ENCODE peak calls at places on chromosomes 6 and 20, in nine cellular contexts. One of them, this sample, is unnamed.

GRCh38 chr6:112439010-112439409 is 91.9 kb downstream of the RFPL4B start:
- DNase-seq in thoracic aorta: no peak
- DNase-seq in brain microvascular endothelial cell: no peak
- DNase-seq in endodermal cell: no peak
- DNase-seq in suprapubic skin: no peak
- DNase-seq in astrocyte of the spinal cord: no peak
- DNase-seq in fibroblast of mammary gland: peak
- DNase-seq in heart left ventricle: peak
- DNase-seq in left lung: no peak
- DNase-seq in this sample: no peak

GRCh38 chr6:127932708-127933107 is 31.9 kb upstream of the THEMIS start:
- DNase-seq in fibroblast of mammary gland: no peak
- DNase-seq in left lung: no peak
- DNase-seq in astrocyte of the spinal cord: no peak
- DNase-seq in endodermal cell: no peak
- DNase-seq in thoracic aorta: no peak
- DNase-seq in suprapubic skin: no peak
- DNase-seq in brain microvascular endothelial cell: no peak
- DNase-seq in heart left ventricle: no peak
- DNase-seq in this sample: no peak

GRCh38 chr6:134850906-134851305 is 99.0 kb downstream of the ALDH8A1 start:
- DNase-seq in endodermal cell: no peak
- DNase-seq in heart left ventricle: no peak
- DNase-seq in thoracic aorta: no peak
- DNase-seq in astrocyte of the spinal cord: peak
- DNase-seq in suprapubic skin: no peak
- DNase-seq in fibroblast of mammary gland: peak
- DNase-seq in brain microvascular endothelial cell: peak
- DNase-seq in left lung: no peak
- DNase-seq in this sample: no peak

GRCh38 chr6:34243901-34244884 is 4.6 kb downstream of the SMIM29 start:
- DNase-seq in brain microvascular endothelial cell: peak
- DNase-seq in suprapubic skin: no peak
- DNase-seq in heart left ventricle: peak
- DNase-seq in thoracic aorta: peak
- DNase-seq in astrocyte of the spinal cord: peak
- DNase-seq in fibroblast of mammary gland: peak
- DNase-seq in left lung: peak
- DNase-seq in endodermal cell: peak
- DNase-seq in this sample: peak

GRCh38 chr6:166927240-166927941 is 29.0 kb downstream of the RNASET2 start:
- DNase-seq in left lung: no peak
- DNase-seq in thoracic aorta: no peak
- DNase-seq in brain microvascular endothelial cell: no peak
- DNase-seq in heart left ventricle: no peak
- DNase-seq in astrocyte of the spinal cord: no peak
- DNase-seq in fibroblast of mammary gland: no peak
- DNase-seq in endodermal cell: no peak
- DNase-seq in suprapubic skin: no peak
- DNase-seq in this sample: no peak

GRCh38 chr6:169115632-169116031 is 138.0 kb downstream of the THBS2 start:
- DNase-seq in thoracic aorta: no peak
- DNase-seq in astrocyte of the spinal cord: no peak
- DNase-seq in heart left ventricle: no peak
- DNase-seq in left lung: no peak
- DNase-seq in endodermal cell: no peak
- DNase-seq in suprapubic skin: no peak
- DNase-seq in fibroblast of mammary gland: peak
- DNase-seq in brain microvascular endothelial cell: no peak
- DNase-seq in this sample: no peak

GRCh38 chr6:62519574-62519973 is 233.5 kb upstream of the KHDRBS2 start:
- DNase-seq in brain microvascular endothelial cell: no peak
- DNase-seq in heart left ventricle: no peak
- DNase-seq in suprapubic skin: no peak
- DNase-seq in thoracic aorta: no peak
- DNase-seq in astrocyte of the spinal cord: no peak
- DNase-seq in endodermal cell: no peak
- DNase-seq in left lung: no peak
- DNase-seq in fibroblast of mammary gland: no peak
- DNase-seq in this sample: no peak

GRCh38 chr6:47634210-47635047 is 64.0 kb upstream of the ADGRF4 start:
- DNase-seq in suprapubic skin: no peak
- DNase-seq in thoracic aorta: no peak
- DNase-seq in brain microvascular endothelial cell: no peak
- DNase-seq in astrocyte of the spinal cord: no peak
- DNase-seq in left lung: no peak
- DNase-seq in heart left ventricle: no peak
- DNase-seq in endodermal cell: no peak
- DNase-seq in fibroblast of mammary gland: no peak
- DNase-seq in this sample: no peak

GRCh38 chr6:107124934-107125348 is 9.6 kb upstream of the BEND3 start:
- DNase-seq in endodermal cell: peak
- DNase-seq in left lung: no peak
- DNase-seq in fibroblast of mammary gland: no peak
- DNase-seq in thoracic aorta: no peak
- DNase-seq in heart left ventricle: no peak
- DNase-seq in suprapubic skin: no peak
- DNase-seq in brain microvascular endothelial cell: no peak
- DNase-seq in astrocyte of the spinal cord: no peak
- DNase-seq in this sample: no peak

GRCh38 chr6:122654016-122654415 is 43.8 kb downstream of the PKIB start:
- DNase-seq in brain microvascular endothelial cell: no peak
- DNase-seq in fibroblast of mammary gland: no peak
- DNase-seq in thoracic aorta: no peak
- DNase-seq in astrocyte of the spinal cord: peak
- DNase-seq in endodermal cell: no peak
- DNase-seq in heart left ventricle: no peak
- DNase-seq in left lung: no peak
- DNase-seq in suprapubic skin: no peak
- DNase-seq in this sample: no peak

GRCh38 chr6:35419431-35419830 is 32.7 kb upstream of the FANCE start:
- DNase-seq in left lung: no peak
- DNase-seq in suprapubic skin: no peak
- DNase-seq in brain microvascular endothelial cell: peak
- DNase-seq in astrocyte of the spinal cord: peak
- DNase-seq in fibroblast of mammary gland: peak
- DNase-seq in endodermal cell: peak
- DNase-seq in heart left ventricle: no peak
- DNase-seq in thoracic aorta: no peak
- DNase-seq in this sample: peak

GRCh38 chr6:163338671-163339405 is 75.7 kb upstream of the QKI start:
- DNase-seq in heart left ventricle: peak
- DNase-seq in thoracic aorta: no peak
- DNase-seq in endodermal cell: no peak
- DNase-seq in astrocyte of the spinal cord: peak
- DNase-seq in left lung: peak
- DNase-seq in fibroblast of mammary gland: no peak
- DNase-seq in brain microvascular endothelial cell: peak
- DNase-seq in suprapubic skin: no peak
- DNase-seq in this sample: no peak

GRCh38 chr20:37868998-37869861 is 33.7 kb upstream of the VSTM2L start:
- DNase-seq in astrocyte of the spinal cord: no peak
- DNase-seq in fibroblast of mammary gland: no peak
- DNase-seq in endodermal cell: no peak
- DNase-seq in left lung: no peak
- DNase-seq in heart left ventricle: no peak
- DNase-seq in thoracic aorta: no peak
- DNase-seq in suprapubic skin: no peak
- DNase-seq in brain microvascular endothelial cell: no peak
- DNase-seq in this sample: no peak

GRCh38 chr6:90483956-90484355 is 102.9 kb downstream of the MAP3K7 start:
- DNase-seq in heart left ventricle: no peak
- DNase-seq in suprapubic skin: no peak
- DNase-seq in brain microvascular endothelial cell: no peak
- DNase-seq in astrocyte of the spinal cord: no peak
- DNase-seq in thoracic aorta: no peak
- DNase-seq in left lung: no peak
- DNase-seq in fibroblast of mammary gland: no peak
- DNase-seq in endodermal cell: no peak
- DNase-seq in this sample: no peak

GRCh38 chr6:168410035-168410434 is 30.9 kb upstream of the SMOC2 start:
- DNase-seq in suprapubic skin: peak
- DNase-seq in left lung: no peak
- DNase-seq in heart left ventricle: no peak
- DNase-seq in thoracic aorta: no peak
- DNase-seq in astrocyte of the spinal cord: no peak
- DNase-seq in fibroblast of mammary gland: no peak
- DNase-seq in brain microvascular endothelial cell: no peak
- DNase-seq in endodermal cell: peak
- DNase-seq in this sample: no peak

GRCh38 chr6:140130074-140130473 is 755.6 kb upstream of the CITED2 start:
- DNase-seq in astrocyte of the spinal cord: no peak
- DNase-seq in brain microvascular endothelial cell: no peak
- DNase-seq in heart left ventricle: no peak
- DNase-seq in left lung: no peak
- DNase-seq in thoracic aorta: no peak
- DNase-seq in suprapubic skin: no peak
- DNase-seq in fibroblast of mammary gland: no peak
- DNase-seq in endodermal cell: no peak
- DNase-seq in this sample: no peak

GRCh38 chr6:142760152-142760551 is 184.8 kb downstream of the HIVEP2 start:
- DNase-seq in thoracic aorta: no peak
- DNase-seq in left lung: no peak
- DNase-seq in astrocyte of the spinal cord: peak
- DNase-seq in suprapubic skin: no peak
- DNase-seq in brain microvascular endothelial cell: peak
- DNase-seq in endodermal cell: no peak
- DNase-seq in heart left ventricle: no peak
- DNase-seq in fibroblast of mammary gland: peak
- DNase-seq in this sample: no peak
- H3K4me3 ChIP-seq in thoracic aorta: no peak
- H3K4me3 ChIP-seq in left lung: no peak
- H3K4me3 ChIP-seq in astrocyte of the spinal cord: no peak
- H3K4me3 ChIP-seq in suprapubic skin: no peak
- H3K4me3 ChIP-seq in brain microvascular endothelial cell: no peak
- H3K4me3 ChIP-seq in endodermal cell: no peak
- H3K4me3 ChIP-seq in heart left ventricle: no peak
- H3K4me3 ChIP-seq in fibroblast of mammary gland: no peak
- H3K4me3 ChIP-seq in this sample: no peak

GRCh38 chr6:43953794-43954310 is 173.4 kb downstream of the MRPL14 start:
- DNase-seq in brain microvascular endothelial cell: no peak
- DNase-seq in left lung: no peak
- DNase-seq in astrocyte of the spinal cord: no peak
- DNase-seq in heart left ventricle: peak
- DNase-seq in endodermal cell: peak
- DNase-seq in suprapubic skin: no peak
- DNase-seq in thoracic aorta: no peak
- DNase-seq in fibroblast of mammary gland: peak
- DNase-seq in this sample: no peak
- TF ChIP-seq CTCF in brain microvascular endothelial cell: peak
- TF ChIP-seq CTCF in left lung: no peak
- TF ChIP-seq CTCF in astrocyte of the spinal cord: peak
- TF ChIP-seq CTCF in heart left ventricle: peak
- TF ChIP-seq CTCF in endodermal cell: peak
- TF ChIP-seq CTCF in suprapubic skin: no peak
- TF ChIP-seq CTCF in thoracic aorta: no peak
- TF ChIP-seq CTCF in fibroblast of mammary gland: peak
- TF ChIP-seq CTCF in this sample: peak

DNA sequence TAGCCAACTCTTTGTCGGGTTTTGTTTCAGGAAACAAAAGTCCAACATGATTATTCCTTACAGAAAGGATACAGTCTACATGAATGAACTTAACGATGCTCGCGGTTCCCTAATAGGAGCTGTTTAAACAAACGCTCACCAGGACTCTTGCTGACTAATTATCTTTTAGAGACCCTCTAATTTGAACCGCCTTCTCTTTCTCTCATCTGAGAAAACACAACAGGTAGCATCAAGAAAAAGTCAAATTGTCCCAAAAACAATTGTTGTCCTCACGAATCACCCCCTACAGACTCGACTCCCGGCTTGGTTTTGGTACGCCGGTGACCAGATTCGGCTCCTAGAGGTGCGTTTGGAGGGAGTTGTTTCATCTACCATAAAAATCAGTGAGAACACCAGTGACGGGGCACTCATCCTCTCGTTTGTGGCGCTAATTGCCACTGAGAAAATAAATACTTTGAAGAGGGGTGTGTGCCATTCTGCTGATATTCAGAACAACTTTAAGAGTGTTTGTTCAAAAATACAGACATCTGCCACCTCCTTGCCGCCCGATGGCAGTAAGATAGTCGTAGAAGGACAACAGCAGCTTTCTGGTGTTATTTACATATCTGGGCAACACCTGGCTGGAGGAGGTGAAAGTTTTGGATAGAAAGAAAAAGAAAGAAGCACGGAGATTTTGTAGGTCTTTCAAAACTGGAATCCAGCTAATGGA is 1.1 kb upstream of the SIM1 start:
- DNase-seq in suprapubic skin: no peak
- DNase-seq in brain microvascular endothelial cell: no peak
- DNase-seq in fibroblast of mammary gland: no peak
- DNase-seq in left lung: no peak
- DNase-seq in astrocyte of the spinal cord: peak
- DNase-seq in endodermal cell: peak
- DNase-seq in heart left ventricle: no peak
- DNase-seq in thoracic aorta: no peak
- DNase-seq in this sample: no peak
- H3K4me3 ChIP-seq in suprapubic skin: no peak
- H3K4me3 ChIP-seq in brain microvascular endothelial cell: no peak
- H3K4me3 ChIP-seq in fibroblast of mammary gland: no peak
- H3K4me3 ChIP-seq in left lung: no peak
- H3K4me3 ChIP-seq in astrocyte of the spinal cord: no peak
- H3K4me3 ChIP-seq in endodermal cell: peak
- H3K4me3 ChIP-seq in heart left ventricle: no peak
- H3K4me3 ChIP-seq in thoracic aorta: no peak
- H3K4me3 ChIP-seq in this sample: peak

GRCh38 chr6:4805553-4806307 is 29.5 kb downstream of the CDYL start:
- DNase-seq in endodermal cell: peak
- DNase-seq in fibroblast of mammary gland: peak
- DNase-seq in suprapubic skin: no peak
- DNase-seq in heart left ventricle: peak
- DNase-seq in astrocyte of the spinal cord: peak
- DNase-seq in left lung: peak
- DNase-seq in thoracic aorta: no peak
- DNase-seq in brain microvascular endothelial cell: no peak
- DNase-seq in this sample: no peak
- TF ChIP-seq CTCF in endodermal cell: peak
- TF ChIP-seq CTCF in fibroblast of mammary gland: peak
- TF ChIP-seq CTCF in suprapubic skin: peak
- TF ChIP-seq CTCF in heart left ventricle: peak
- TF ChIP-seq CTCF in astrocyte of the spinal cord: peak
- TF ChIP-seq CTCF in left lung: peak
- TF ChIP-seq CTCF in thoracic aorta: peak
- TF ChIP-seq CTCF in brain microvascular endothelial cell: peak
- TF ChIP-seq CTCF in this sample: peak